ENCODE peak calls at places on chromosomes 5 and 9, in six cellular contexts. N is heart right ventricle; S is endothelial cell of umbilical vein; C is CD8-positive, alpha-beta memory T cell; X is left ventricle myocardium inferior; B is neural progenitor cell. V is an unnamed sample.

GRCh38 chr9:136095028-136095494 is at the start of gene NACC2:
- DNase-seq in N (peak; percentile 82), S (peak; percentile 38), C (no peak), X (peak; percentile 82), B (peak; percentile 79), V (peak; percentile 31)

GRCh38 chr9:98080346-98080745 is 23.8 kb downstream of the NANS start:
- DNase-seq in N (no peak), S (no peak), C (no peak), X (no peak), B (no peak), V (no peak)

GRCh38 chr5:98994636-98995035 is 65.8 kb upstream of the CHD1 start:
- DNase-seq in N (no peak), S (no peak), C (no peak), X (no peak), B (no peak), V (no peak)

GRCh38 chr5:59328801-59329296 is 564.7 kb downstream of the PDE4D start:
- DNase-seq in N (peak; percentile 20), S (peak; percentile 85), C (no peak), X (peak; percentile 22), B (no peak), V (peak; percentile 62)

GRCh38 chr9:137428311-137428630 is 5.1 kb downstream of the NOXA1 start:
- DNase-seq in N (no peak), S (no peak), C (no peak), X (no peak), B (no peak), V (no peak)

GRCh38 chr9:34443976-34444375 is 14.4 kb downstream of the FAM219A start:
- DNase-seq in N (no peak), S (no peak), C (no peak), X (no peak), B (no peak), V (no peak)

GRCh38 chr9:8205580-8205979 is 406.0 kb upstream of the DMAC1 start:
- DNase-seq in N (no peak), S (no peak), C (no peak), X (no peak), B (no peak), V (no peak)

GRCh38 chr5:115575167-115576070 is 26.9 kb downstream of the TICAM2 start:
- DNase-seq in N (no peak), S (peak; percentile 96), C (no peak), X (no peak), B (no peak), V (no peak)

GRCh38 chr5:23823521-23823920 is 316.1 kb downstream of the PRDM9 start:
- DNase-seq in N (no peak), S (no peak), C (no peak), X (no peak), B (no peak), V (no peak)

GRCh38 chr9:135479469-135480052 is at the start of gene PPP1R26:
- DNase-seq in N (peak; percentile 49), S (no peak), C (no peak), X (peak; percentile 45), B (peak; percentile 74), V (no peak)

GRCh38 chr5:110736763-110737162 is 2.0 kb upstream of the SLC25A46 start:
- DNase-seq in N (no peak), S (no peak), C (no peak), X (no peak), B (no peak), V (no peak)

GRCh38 chr9:22413884-22414283 is 32.7 kb upstream of the DMRTA1 start:
- DNase-seq in N (no peak), S (peak; percentile 9), C (no peak), X (no peak), B (no peak), V (no peak)

GRCh38 chr5:176180339-176180738 is 57.9 kb upstream of the SIMC1 start:
- DNase-seq in N (no peak), S (no peak), C (no peak), X (no peak), B (no peak), V (no peak)

GRCh38 chr9:4417578-4418325 is 72.5 kb upstream of the SLC1A1 start:
- DNase-seq in N (no peak), S (peak; percentile 29), C (no peak), X (no peak), B (no peak), V (peak; percentile 80)

GRCh38 chr9:36808246-36808645 is 225.8 kb downstream of the PAX5 start:
- DNase-seq in N (no peak), S (no peak), C (no peak), X (no peak), B (no peak), V (no peak)

GRCh38 chr9:108599571-108599970 is 256.2 kb downstream of the ACTL7B start:
- DNase-seq in N (no peak), S (no peak), C (no peak), X (no peak), B (no peak), V (no peak)

GRCh38 chr5:178605788-178606187 is 15.6 kb upstream of the COL23A1 start:
- DNase-seq in N (no peak), S (no peak), C (no peak), X (no peak), B (no peak), V (no peak)

GRCh38 chr5:14153071-14153864 is 10.1 kb downstream of the TRIO start:
- DNase-seq in N (no peak), S (no peak), C (no peak), X (no peak), B (no peak), V (no peak)
- H3K4me1 ChIP-seq in N (peaks cover 19% of the 10 kb centered on the region), S (peaks cover 82% of the 10 kb centered on the region), C (no peaks in the 10 kb centered on the region), X (peaks cover 85% of the 10 kb centered on the region), B (peaks cover 58% of the 10 kb centered on the region), V (peaks cover 38% of the 10 kb centered on the region)

GRCh38 chr5:148829734-148830133 is 3.3 kb downstream of the ADRB2 start:
- DNase-seq in N (peak; percentile 24), S (no peak), C (no peak), X (peak; percentile 28), B (no peak), V (no peak)
- H3K4me1 ChIP-seq in N (no peaks in the 10 kb centered on the region), S (peaks cover 34% of the 10 kb centered on the region), C (peaks cover 15% of the 10 kb centered on the region), X (peaks cover 89% of the 10 kb centered on the region), B (peaks cover 4% of the 10 kb centered on the region), V (peaks cover 10% of the 10 kb centered on the region)

GRCh38 chr9:110126457-110126856 is 81.5 kb downstream of the C9orf152 start:
- DNase-seq in N (no peak), S (peak; percentile 75), C (no peak), X (no peak), B (no peak), V (peak; percentile 28)
- H3K4me1 ChIP-seq in N (peaks cover 20% of the 10 kb centered on the region), S (peaks cover 71% of the 10 kb centered on the region), C (peaks cover 4% of the 10 kb centered on the region), X (peaks cover 97% of the 10 kb centered on the region), B (peaks cover 62% of the 10 kb centered on the region), V (peaks cover 16% of the 10 kb centered on the region)

GRCh38 chr5:140118294-140118936 is 4.5 kb downstream of the PURA start:
- DNase-seq in N (no peak), S (no peak), C (no peak), X (no peak), B (no peak), V (no peak)
- H3K4me1 ChIP-seq in N (peaks cover 3% of the 10 kb centered on the region), S (peaks cover 14% of the 10 kb centered on the region), C (peaks cover 41% of the 10 kb centered on the region), X (peaks cover 61% of the 10 kb centered on the region), B (peaks cover 26% of the 10 kb centered on the region), V (no peaks in the 10 kb centered on the region)